ENCODE peak calls at places on chromosome 4, in four cellular contexts. One of them, this sample, is unnamed.

GRCh38 chr4:169066934-169067333 is 56.9 kb upstream of the CBR4 start:
- DNase-seq in nephron progenitor cell: no peak
- DNase-seq in mesenchymal stem cell: no peak
- DNase-seq in AG10803: no peak
- DNase-seq in this sample: no peak

GRCh38 chr4:148883435-148883834 is 441.2 kb upstream of the NR3C2 start:
- DNase-seq in nephron progenitor cell: no peak
- DNase-seq in mesenchymal stem cell: no peak
- DNase-seq in AG10803: no peak
- DNase-seq in this sample: no peak

GRCh38 chr4:66062044-66062443 is 391.8 kb upstream of the EPHA5 start:
- DNase-seq in nephron progenitor cell: no peak
- DNase-seq in mesenchymal stem cell: peak; percentile 1
- DNase-seq in AG10803: peak; percentile 0
- DNase-seq in this sample: no peak

GRCh38 chr4:168795346-168795745 is 214.7 kb downstream of the CBR4 start:
- DNase-seq in nephron progenitor cell: no peak
- DNase-seq in mesenchymal stem cell: no peak
- DNase-seq in AG10803: no peak
- DNase-seq in this sample: no peak

GRCh38 chr4:51909236-51909703 is 66.3 kb downstream of the DCUN1D4 start:
- DNase-seq in nephron progenitor cell: no peak
- DNase-seq in mesenchymal stem cell: no peak
- DNase-seq in AG10803: no peak
- DNase-seq in this sample: no peak

GRCh38 chr4:110631582-110632505 is 9.0 kb upstream of the PITX2 start:
- DNase-seq in nephron progenitor cell: peak; percentile 84
- DNase-seq in mesenchymal stem cell: peak; percentile 90
- DNase-seq in AG10803: peak; percentile 70
- DNase-seq in this sample: peak; percentile 48

GRCh38 chr4:10243856-10244255 is 127.3 kb upstream of the WDR1 start:
- DNase-seq in nephron progenitor cell: no peak
- DNase-seq in mesenchymal stem cell: no peak
- DNase-seq in AG10803: no peak
- DNase-seq in this sample: no peak

GRCh38 chr4:67035501-67035900 is 509.8 kb downstream of the CENPC start:
- DNase-seq in nephron progenitor cell: no peak
- DNase-seq in mesenchymal stem cell: peak; percentile 89
- DNase-seq in AG10803: no peak
- DNase-seq in this sample: no peak

GRCh38 chr4:56817840-56818491 is 3.5 kb downstream of the SPINK2 start:
- DNase-seq in nephron progenitor cell: no peak
- DNase-seq in mesenchymal stem cell: peak; percentile 29
- DNase-seq in AG10803: no peak
- DNase-seq in this sample: no peak

GRCh38 chr4:79408063-79408462 is at the start of gene GK2:
- DNase-seq in nephron progenitor cell: no peak
- DNase-seq in mesenchymal stem cell: no peak
- DNase-seq in AG10803: no peak
- DNase-seq in this sample: no peak

GRCh38 chr4:21554036-21554435 is 394.5 kb downstream of the KCNIP4 start:
- DNase-seq in nephron progenitor cell: no peak
- DNase-seq in mesenchymal stem cell: no peak
- DNase-seq in AG10803: no peak
- DNase-seq in this sample: no peak

GRCh38 chr4:127574643-127575042 is 58.1 kb upstream of the INTU start:
- DNase-seq in nephron progenitor cell: no peak
- DNase-seq in mesenchymal stem cell: no peak
- DNase-seq in AG10803: no peak
- DNase-seq in this sample: no peak

GRCh38 chr4:106355193-106355592 is 13.4 kb downstream of the GIMD1 start:
- DNase-seq in nephron progenitor cell: no peak
- DNase-seq in mesenchymal stem cell: no peak
- DNase-seq in AG10803: peak; percentile 11
- DNase-seq in this sample: no peak

GRCh38 chr4:107213880-107214279 is 177.8 kb upstream of the DKK2 start:
- DNase-seq in nephron progenitor cell: no peak
- DNase-seq in mesenchymal stem cell: no peak
- DNase-seq in AG10803: peak; percentile 58
- DNase-seq in this sample: no peak

GRCh38 chr4:145881991-145882390 is 56.6 kb downstream of the ZNF827 start:
- DNase-seq in nephron progenitor cell: peak; percentile 20
- DNase-seq in mesenchymal stem cell: no peak
- DNase-seq in AG10803: no peak
- DNase-seq in this sample: no peak

GRCh38 chr4:97252615-97253154 is 890.6 kb downstream of the STPG2 start:
- DNase-seq in nephron progenitor cell: no peak
- DNase-seq in mesenchymal stem cell: no peak
- DNase-seq in AG10803: no peak
- DNase-seq in this sample: no peak

GRCh38 chr4:122577808-122578781 is 42.8 kb downstream of the IL21 start:
- DNase-seq in nephron progenitor cell: peak; percentile 51
- DNase-seq in mesenchymal stem cell: peak; percentile 71
- DNase-seq in AG10803: peak; percentile 67
- DNase-seq in this sample: peak; percentile 72

GRCh38 chr4:10951306-10951705 is 266.7 kb upstream of the CLNK start:
- DNase-seq in nephron progenitor cell: no peak
- DNase-seq in mesenchymal stem cell: peak; percentile 37
- DNase-seq in AG10803: no peak
- DNase-seq in this sample: no peak

GRCh38 chr4:26583538-26583864 is 383 bp upstream of the TBC1D19 start:
- DNase-seq in nephron progenitor cell: no peak
- DNase-seq in mesenchymal stem cell: no peak
- DNase-seq in AG10803: no peak
- DNase-seq in this sample: no peak

GRCh38 chr4:30719363-30720020 is 677 bp upstream of the PCDH7 start:
- DNase-seq in nephron progenitor cell: peak; percentile 62
- DNase-seq in mesenchymal stem cell: peak; percentile 87
- DNase-seq in AG10803: peak; percentile 13
- DNase-seq in this sample: no peak

GRCh38 chr4:64539234-64539849 is 130.1 kb upstream of the TECRL start:
- DNase-seq in nephron progenitor cell: peak; percentile 61
- DNase-seq in mesenchymal stem cell: peak; percentile 71
- DNase-seq in AG10803: peak; percentile 58
- DNase-seq in this sample: peak; percentile 18

GRCh38 chr4:32010221-32010620 is 1290.1 kb downstream of the PCDH7 start:
- DNase-seq in nephron progenitor cell: no peak
- DNase-seq in mesenchymal stem cell: peak; percentile 7
- DNase-seq in AG10803: no peak
- DNase-seq in this sample: no peak

GRCh38 chr4:90889171-90889570 is 762.0 kb downstream of the CCSER1 start:
- DNase-seq in nephron progenitor cell: no peak
- DNase-seq in mesenchymal stem cell: no peak
- DNase-seq in AG10803: no peak
- DNase-seq in this sample: no peak